ENCODE peak calls at places on chromosomes 3 and 15, in seven cellular contexts. One of them, this sample, is unnamed.

GRCh38 chr3:145842302-145842897 is 318.6 kb downstream of the PLOD2 start:
- DNase-seq in sigmoid colon: no peak
- DNase-seq in body of pancreas: no peak
- DNase-seq in GM12891: no peak
- DNase-seq in K562: no peak
- DNase-seq in endothelial cell of umbilical vein: no peak
- DNase-seq in gastrocnemius medialis: no peak
- DNase-seq in this sample: no peak

GRCh38 chr3:97111237-97111636 is 296.8 kb downstream of the EPHA6 start:
- DNase-seq in endothelial cell of umbilical vein: no peak
- DNase-seq in sigmoid colon: no peak
- DNase-seq in body of pancreas: no peak
- DNase-seq in K562: no peak
- DNase-seq in gastrocnemius medialis: no peak
- DNase-seq in GM12891: no peak
- DNase-seq in this sample: no peak

GRCh38 chr3:157317895-157318294 is 118.8 kb upstream of the PTX3 start:
- DNase-seq in endothelial cell of umbilical vein: no peak
- DNase-seq in gastrocnemius medialis: no peak
- DNase-seq in GM12891: no peak
- DNase-seq in K562: no peak
- DNase-seq in body of pancreas: no peak
- DNase-seq in sigmoid colon: no peak
- DNase-seq in this sample: no peak

GRCh38 chr3:196222876-196223595 is 6.7 kb downstream of the SLC51A start:
- DNase-seq in endothelial cell of umbilical vein: no peak
- DNase-seq in gastrocnemius medialis: no peak
- DNase-seq in body of pancreas: no peak
- DNase-seq in sigmoid colon: no peak
- DNase-seq in K562: no peak
- DNase-seq in GM12891: no peak
- DNase-seq in this sample: no peak

GRCh38 chr3:114439279-114439678 is 145.5 kb downstream of the TIGIT start:
- DNase-seq in sigmoid colon: no peak
- DNase-seq in GM12891: no peak
- DNase-seq in endothelial cell of umbilical vein: no peak
- DNase-seq in K562: no peak
- DNase-seq in gastrocnemius medialis: no peak
- DNase-seq in body of pancreas: no peak
- DNase-seq in this sample: no peak

GRCh38 chr15:60583194-60583593 is 104.3 kb upstream of the ICE2 start:
- DNase-seq in endothelial cell of umbilical vein: no peak
- DNase-seq in GM12891: no peak
- DNase-seq in gastrocnemius medialis: no peak
- DNase-seq in sigmoid colon: no peak
- DNase-seq in K562: no peak
- DNase-seq in body of pancreas: no peak
- DNase-seq in this sample: no peak

GRCh38 chr3:15783361-15783969 is 14.3 kb downstream of the ANKRD28 start:
- DNase-seq in sigmoid colon: no peak
- DNase-seq in K562: no peak
- DNase-seq in endothelial cell of umbilical vein: peak
- DNase-seq in gastrocnemius medialis: no peak
- DNase-seq in body of pancreas: no peak
- DNase-seq in GM12891: no peak
- DNase-seq in this sample: no peak

GRCh38 chr15:62853833-62854210 is 188.7 kb upstream of the TPM1 start:
- DNase-seq in body of pancreas: no peak
- DNase-seq in sigmoid colon: no peak
- DNase-seq in GM12891: no peak
- DNase-seq in K562: no peak
- DNase-seq in endothelial cell of umbilical vein: no peak
- DNase-seq in gastrocnemius medialis: no peak
- DNase-seq in this sample: no peak

GRCh38 chr3:186902154-186902553 is 28.2 kb upstream of the ST6GAL1 start:
- DNase-seq in body of pancreas: no peak
- DNase-seq in GM12891: no peak
- DNase-seq in gastrocnemius medialis: no peak
- DNase-seq in endothelial cell of umbilical vein: no peak
- DNase-seq in K562: no peak
- DNase-seq in sigmoid colon: no peak
- DNase-seq in this sample: no peak

GRCh38 chr3:149717391-149718056 is 34.8 kb downstream of the COMMD2 start:
- DNase-seq in GM12891: no peak
- DNase-seq in body of pancreas: peak
- DNase-seq in sigmoid colon: peak
- DNase-seq in endothelial cell of umbilical vein: peak
- DNase-seq in K562: peak
- DNase-seq in gastrocnemius medialis: peak
- DNase-seq in this sample: peak

GRCh38 chr15:98996619-98997018 is 11.0 kb downstream of the PGPEP1L start:
- DNase-seq in gastrocnemius medialis: no peak
- DNase-seq in sigmoid colon: no peak
- DNase-seq in endothelial cell of umbilical vein: no peak
- DNase-seq in body of pancreas: no peak
- DNase-seq in GM12891: no peak
- DNase-seq in K562: no peak
- DNase-seq in this sample: no peak

GRCh38 chr3:190182418-190183043 is 61.8 kb upstream of the P3H2 start:
- DNase-seq in endothelial cell of umbilical vein: no peak
- DNase-seq in gastrocnemius medialis: no peak
- DNase-seq in sigmoid colon: no peak
- DNase-seq in GM12891: no peak
- DNase-seq in body of pancreas: no peak
- DNase-seq in K562: no peak
- DNase-seq in this sample: no peak

GRCh38 chr3:32961189-32961715 is 9.8 kb downstream of the CCR4 start:
- DNase-seq in gastrocnemius medialis: no peak
- DNase-seq in sigmoid colon: no peak
- DNase-seq in endothelial cell of umbilical vein: no peak
- DNase-seq in body of pancreas: no peak
- DNase-seq in GM12891: no peak
- DNase-seq in K562: no peak
- DNase-seq in this sample: no peak

GRCh38 chr15:63944681-63944955 is 101.7 kb downstream of the DAPK2 start:
- DNase-seq in K562: no peak
- DNase-seq in GM12891: no peak
- DNase-seq in gastrocnemius medialis: no peak
- DNase-seq in body of pancreas: no peak
- DNase-seq in endothelial cell of umbilical vein: no peak
- DNase-seq in sigmoid colon: no peak
- DNase-seq in this sample: no peak

GRCh38 chr3:129276385-129276784 is 2.3 kb upstream of the HMCES start:
- DNase-seq in sigmoid colon: no peak
- DNase-seq in gastrocnemius medialis: no peak
- DNase-seq in endothelial cell of umbilical vein: no peak
- DNase-seq in K562: no peak
- DNase-seq in GM12891: peak
- DNase-seq in body of pancreas: no peak
- DNase-seq in this sample: no peak

GRCh38 chr3:159634414-159634813 is 354.2 kb upstream of the IL12A start:
- DNase-seq in body of pancreas: no peak
- DNase-seq in sigmoid colon: no peak
- DNase-seq in K562: no peak
- DNase-seq in endothelial cell of umbilical vein: no peak
- DNase-seq in gastrocnemius medialis: no peak
- DNase-seq in GM12891: no peak
- DNase-seq in this sample: no peak

GRCh38 chr3:140395134-140396075 is 282.5 kb upstream of the TRIM42 start:
- DNase-seq in gastrocnemius medialis: no peak
- DNase-seq in body of pancreas: no peak
- DNase-seq in sigmoid colon: no peak
- DNase-seq in K562: no peak
- DNase-seq in endothelial cell of umbilical vein: no peak
- DNase-seq in GM12891: no peak
- DNase-seq in this sample: no peak

GRCh38 chr3:37024092-37024491 is 30.8 kb downstream of the MLH1 start:
- DNase-seq in endothelial cell of umbilical vein: peak
- DNase-seq in GM12891: no peak
- DNase-seq in gastrocnemius medialis: no peak
- DNase-seq in K562: no peak
- DNase-seq in sigmoid colon: no peak
- DNase-seq in body of pancreas: no peak
- DNase-seq in this sample: no peak

GRCh38 chr15:34039180-34039486 is at the start of gene AVEN:
- DNase-seq in gastrocnemius medialis: no peak
- DNase-seq in endothelial cell of umbilical vein: no peak
- DNase-seq in body of pancreas: no peak
- DNase-seq in K562: no peak
- DNase-seq in GM12891: no peak
- DNase-seq in sigmoid colon: no peak
- DNase-seq in this sample: no peak
- TF ChIP-seq POLR2A in gastrocnemius medialis: no peak
- TF ChIP-seq POLR2A in endothelial cell of umbilical vein: no peak
- TF ChIP-seq POLR2A in body of pancreas: no peak
- TF ChIP-seq POLR2A in K562: no peak
- TF ChIP-seq POLR2A in GM12891: no peak
- TF ChIP-seq POLR2A in sigmoid colon: no peak
- TF ChIP-seq POLR2A in this sample: no peak

DNA sequence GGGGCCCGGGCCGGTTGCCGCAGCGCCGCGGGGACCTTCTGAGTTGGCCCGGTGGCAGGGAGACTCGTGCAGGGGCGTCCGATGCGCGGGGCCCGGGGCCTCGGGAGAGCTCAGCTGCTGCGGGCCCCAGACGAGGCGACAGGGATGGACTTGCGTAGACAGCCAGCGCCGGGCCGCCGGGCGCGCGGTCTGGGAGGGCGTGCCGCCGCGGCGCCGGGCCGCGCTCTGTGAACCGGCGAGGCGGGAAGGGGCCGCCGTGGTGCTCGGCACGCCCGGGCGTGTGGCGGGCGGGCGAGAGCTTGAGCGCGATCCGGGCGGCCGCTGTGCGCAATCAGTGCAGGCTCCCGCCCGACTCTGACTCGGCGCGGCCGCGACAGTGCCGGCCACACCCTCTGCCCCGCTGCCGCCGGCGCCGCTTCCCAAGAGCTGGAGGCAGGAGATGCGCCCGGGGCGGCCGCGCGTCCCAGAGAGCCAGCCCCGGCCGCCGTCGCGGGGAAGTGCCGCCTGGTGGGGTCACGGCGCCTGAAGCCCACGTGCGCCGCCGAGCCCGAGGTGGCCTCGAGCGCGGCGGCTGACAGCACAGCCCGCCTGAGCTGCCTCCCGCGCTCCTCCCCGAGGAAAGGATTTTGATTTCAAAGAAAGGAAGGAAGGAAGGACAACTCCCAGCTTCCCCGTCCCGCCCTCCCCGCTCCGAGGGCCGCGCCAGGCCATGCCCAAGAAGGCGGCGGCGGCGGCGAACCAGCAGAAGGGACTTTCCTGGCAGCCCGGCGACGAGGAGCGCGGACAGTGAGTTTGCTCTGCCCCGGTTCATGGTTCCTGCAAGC is 669 bp downstream of the TLNRD1 start:
- DNase-seq in GM12891: no peak
- DNase-seq in gastrocnemius medialis: no peak
- DNase-seq in body of pancreas: peak
- DNase-seq in endothelial cell of umbilical vein: peak
- DNase-seq in K562: peak
- DNase-seq in sigmoid colon: peak
- DNase-seq in this sample: no peak
- TF ChIP-seq POLR2A in GM12891: peak
- TF ChIP-seq POLR2A in gastrocnemius medialis: no peak
- TF ChIP-seq POLR2A in body of pancreas: no peak
- TF ChIP-seq POLR2A in endothelial cell of umbilical vein: peak
- TF ChIP-seq POLR2A in K562: no peak
- TF ChIP-seq POLR2A in sigmoid colon: no peak
- TF ChIP-seq POLR2A in this sample: peak

GRCh38 chr3:40499952-40500351 is 5.9 kb upstream of the ZNF620 start:
- DNase-seq in GM12891: no peak
- DNase-seq in sigmoid colon: no peak
- DNase-seq in body of pancreas: no peak
- DNase-seq in K562: no peak
- DNase-seq in gastrocnemius medialis: no peak
- DNase-seq in endothelial cell of umbilical vein: no peak
- DNase-seq in this sample: no peak

GRCh38 chr3:40511031-40511718 is 5.3 kb downstream of the ZNF620 start:
- DNase-seq in K562: no peak
- DNase-seq in body of pancreas: no peak
- DNase-seq in endothelial cell of umbilical vein: no peak
- DNase-seq in gastrocnemius medialis: no peak
- DNase-seq in sigmoid colon: no peak
- DNase-seq in GM12891: no peak
- DNase-seq in this sample: no peak

GRCh38 chr3:40504636-40505430 is 1.0 kb upstream of the ZNF620 start:
- DNase-seq in GM12891: no peak
- DNase-seq in gastrocnemius medialis: peak
- DNase-seq in endothelial cell of umbilical vein: peak
- DNase-seq in body of pancreas: peak
- DNase-seq in K562: no peak
- DNase-seq in sigmoid colon: no peak
- DNase-seq in this sample: peak

DNA sequence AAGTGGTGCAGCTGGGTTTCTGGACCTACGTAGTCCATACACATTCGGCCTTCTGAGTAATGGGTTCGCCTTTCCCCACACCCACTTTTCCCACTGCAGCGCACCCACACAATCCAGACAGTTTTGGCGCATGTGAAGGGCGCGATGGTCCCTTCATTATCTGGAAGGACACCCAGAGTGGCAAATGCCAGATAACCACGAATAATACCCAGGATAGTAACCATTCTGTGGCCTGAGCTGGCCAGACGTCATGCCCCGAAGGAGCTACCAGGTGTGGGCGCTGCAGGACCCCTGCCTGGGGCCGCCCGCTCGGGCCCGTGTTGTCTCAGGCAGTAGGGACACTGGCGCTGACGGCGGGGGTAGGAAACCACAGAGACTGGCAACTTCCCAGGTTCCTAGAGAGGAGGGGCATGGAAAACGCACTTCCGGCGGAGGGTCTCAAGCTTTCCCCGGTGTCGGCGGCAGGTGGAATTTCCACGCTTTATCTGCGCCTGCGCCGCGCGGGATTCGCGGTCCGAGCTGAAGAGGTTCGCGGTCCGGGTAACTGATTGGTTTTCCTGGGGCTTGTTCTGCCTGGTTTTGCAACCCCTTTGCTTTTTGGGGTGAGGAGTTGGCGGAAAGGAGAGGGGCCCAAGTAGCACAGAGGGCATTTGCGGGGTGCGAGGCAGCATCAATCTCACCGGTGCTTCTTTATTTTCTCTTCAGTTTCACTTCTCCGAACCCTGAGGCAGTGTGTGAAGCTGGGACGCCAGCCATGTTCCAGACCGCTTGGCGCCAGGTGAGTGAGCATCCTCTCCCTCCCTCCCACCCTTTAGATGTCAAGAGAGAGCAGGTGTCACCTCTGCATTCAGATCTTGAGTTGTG is at the start of gene ZNF620:
- DNase-seq in body of pancreas: peak
- DNase-seq in endothelial cell of umbilical vein: peak
- DNase-seq in sigmoid colon: peak
- DNase-seq in K562: peak
- DNase-seq in gastrocnemius medialis: peak
- DNase-seq in GM12891: peak
- DNase-seq in this sample: peak
- TF ChIP-seq POLR2A in body of pancreas: peak
- TF ChIP-seq POLR2A in endothelial cell of umbilical vein: no peak
- TF ChIP-seq POLR2A in sigmoid colon: peak
- TF ChIP-seq POLR2A in K562: peak
- TF ChIP-seq POLR2A in gastrocnemius medialis: peak
- TF ChIP-seq POLR2A in GM12891: no peak
- TF ChIP-seq POLR2A in this sample: no peak

GRCh38 chr3:185444329-185444728 is 54.5 kb downstream of the TMEM41A start:
- DNase-seq in sigmoid colon: no peak
- DNase-seq in body of pancreas: no peak
- DNase-seq in endothelial cell of umbilical vein: no peak
- DNase-seq in GM12891: no peak
- DNase-seq in gastrocnemius medialis: no peak
- DNase-seq in K562: no peak
- DNase-seq in this sample: no peak

GRCh38 chr3:185448107-185448506 is 50.7 kb downstream of the TMEM41A start:
- DNase-seq in body of pancreas: no peak
- DNase-seq in K562: no peak
- DNase-seq in sigmoid colon: no peak
- DNase-seq in gastrocnemius medialis: no peak
- DNase-seq in GM12891: no peak
- DNase-seq in endothelial cell of umbilical vein: no peak
- DNase-seq in this sample: no peak
- TF ChIP-seq POLR2A in body of pancreas: no peak
- TF ChIP-seq POLR2A in K562: no peak
- TF ChIP-seq POLR2A in sigmoid colon: no peak
- TF ChIP-seq POLR2A in gastrocnemius medialis: no peak
- TF ChIP-seq POLR2A in GM12891: no peak
- TF ChIP-seq POLR2A in endothelial cell of umbilical vein: no peak
- TF ChIP-seq POLR2A in this sample: no peak

This sample was measured in H54.